ENCODE peak calls at places on chromosomes 13 and 19, in seven cellular contexts. A is choroid plexus epithelial cell, Z is Calu3, P is thoracic aorta, Y is RWPE2, I is fibroblast of pulmonary artery, H is heart right ventricle. T is an unnamed sample.

GRCh38 chr19:51242881-51243280 is 8.0 kb upstream of the SIGLECL1 start:
- DNase-seq in A (no peak), Z (no peak), P (no peak), Y (no peak), I (no peak), H (no peak), T (no peak)

GRCh38 chr13:41813426-41813825 is 147.5 kb downstream of the VWA8 start:
- DNase-seq in A (peak), Z (no peak), P (no peak), Y (no peak), I (peak), H (no peak), T (no peak)

GRCh38 chr13:26254583-26255102 is 714 bp downstream of the CDK8 start:
- DNase-seq in A (peak), Z (peak), P (peak), Y (peak), I (peak), H (peak), T (peak)

GRCh38 chr13:20703785-20704458 is 423 bp downstream of the IL17D start:
- DNase-seq in A (peak), Z (peak), P (no peak), Y (no peak), I (peak), H (peak), T (no peak)

GRCh38 chr13:111245781-111246384 is 74.6 kb upstream of the TEX29 start:
- DNase-seq in A (peak), Z (no peak), P (no peak), Y (no peak), I (peak), H (no peak), T (no peak)

GRCh38 chr19:47618771-47619170 is 9.8 kb downstream of the BICRA start:
- DNase-seq in A (peak), Z (no peak), P (no peak), Y (no peak), I (no peak), H (peak), T (no peak)

GRCh38 chr19:45211751-45212381 is 33.3 kb downstream of the BLOC1S3 start:
- DNase-seq in A (peak), Z (peak), P (no peak), Y (no peak), I (peak), H (peak), T (no peak)

GRCh38 chr19:42153606-42154405 is 21.6 kb upstream of the POU2F2 start:
- DNase-seq in A (no peak), Z (no peak), P (no peak), Y (no peak), I (no peak), H (no peak), T (no peak)

GRCh38 chr19:11047856-11048255 is 41.4 kb upstream of the LDLR start:
- DNase-seq in A (no peak), Z (no peak), P (no peak), Y (no peak), I (no peak), H (no peak), T (no peak)

GRCh38 chr13:29956771-29957170 is 106.4 kb upstream of the UBL3 start:
- DNase-seq in A (no peak), Z (no peak), P (no peak), Y (no peak), I (no peak), H (no peak), T (no peak)

GRCh38 chr13:57629821-57630235 is 1.7 kb upstream of the PCDH17 start:
- DNase-seq in A (peak), Z (no peak), P (no peak), Y (peak), I (peak), H (peak), T (peak)

GRCh38 chr19:28694812-28695211 is 518.1 kb downstream of the UQCRFS1 start:
- DNase-seq in A (peak), Z (no peak), P (no peak), Y (no peak), I (no peak), H (no peak), T (no peak)

GRCh38 chr19:31128291-31128690 is 220.9 kb downstream of the TSHZ3 start:
- DNase-seq in A (no peak), Z (no peak), P (no peak), Y (no peak), I (no peak), H (no peak), T (no peak)

GRCh38 chr19:38392707-38393308 is 4.3 kb downstream of the SPRED3 start:
- DNase-seq in A (peak), Z (no peak), P (no peak), Y (no peak), I (peak), H (no peak), T (no peak)

GRCh38 chr19:33871605-33872004 is 74.9 kb downstream of the KCTD15 start:
- DNase-seq in A (no peak), Z (no peak), P (no peak), Y (no peak), I (no peak), H (no peak), T (no peak)

GRCh38 chr13:66887088-66887487 is 343.0 kb downstream of the PCDH9 start:
- DNase-seq in A (peak), Z (no peak), P (no peak), Y (no peak), I (peak), H (no peak), T (no peak)

GRCh38 chr13:52968074-52968700 is 60.4 kb upstream of the OLFM4 start:
- DNase-seq in A (peak), Z (peak), P (no peak), Y (peak), I (peak), H (peak), T (peak)

GRCh38 chr19:22606212-22606553 is 27.9 kb upstream of the ZNF492 start:
- DNase-seq in A (no peak), Z (no peak), P (no peak), Y (no peak), I (no peak), H (no peak), T (no peak)

GRCh38 chr13:25948910-25949309 is 102.9 kb downstream of the SHISA2 start:
- DNase-seq in A (no peak), Z (no peak), P (no peak), Y (no peak), I (no peak), H (no peak), T (no peak)

GRCh38 chr13:39968646-39969475 is 313.4 kb downstream of the COG6 start:
- DNase-seq in A (no peak), Z (no peak), P (no peak), Y (no peak), I (no peak), H (no peak), T (no peak)

GRCh38 chr13:70714993-70715392 is 606.7 kb upstream of the KLHL1 start:
- DNase-seq in A (no peak), Z (no peak), P (no peak), Y (no peak), I (no peak), H (no peak), T (no peak)
- TF ChIP-seq CTCF in A (no peak), Z (no peak), P (no peak), Y (no peak), I (no peak), H (no peak), T (no peak)

DNA sequence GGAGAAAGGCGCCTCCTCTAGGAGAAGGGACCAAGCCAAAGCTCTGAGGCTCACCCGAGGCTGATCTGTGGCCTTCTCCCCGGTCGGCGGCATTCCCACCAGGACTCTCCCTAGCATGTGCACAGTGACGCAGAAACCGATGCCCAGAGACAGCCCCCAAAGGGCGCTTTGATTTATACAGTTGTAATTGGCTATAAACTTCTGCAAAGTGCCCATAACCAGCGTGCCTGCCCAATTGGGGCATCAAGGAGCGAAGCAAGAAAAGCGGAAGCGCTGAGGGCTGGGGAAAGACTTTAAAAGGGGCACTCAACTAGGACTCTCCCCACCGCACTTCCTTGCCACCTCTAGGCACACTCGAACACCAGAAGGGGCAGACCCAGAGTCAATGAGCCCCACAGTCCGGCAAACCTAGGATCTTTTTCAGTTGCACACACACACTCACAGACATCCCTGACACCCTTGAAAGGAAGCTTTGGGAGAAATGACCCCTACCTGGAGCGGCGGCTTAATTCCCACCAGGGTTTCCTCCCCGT is 1.8 kb downstream of the CDX2 start:
- DNase-seq in A (no peak), Z (no peak), P (no peak), Y (no peak), I (no peak), H (no peak), T (no peak)
- TF ChIP-seq CTCF in A (no peak), Z (no peak), P (no peak), Y (no peak), I (no peak), H (no peak), T (no peak)

GRCh38 chr19:35552534-35553384 is 7.3 kb downstream of the TMEM147 start:
- DNase-seq in A (no peak), Z (no peak), P (no peak), Y (no peak), I (no peak), H (no peak), T (no peak)

GRCh38 chr19:35549174-35549788 is 3.9 kb downstream of the TMEM147 start:
- DNase-seq in A (peak), Z (peak), P (no peak), Y (no peak), I (peak), H (no peak), T (no peak)

GRCh38 chr19:35546532-35546931 is 1.1 kb downstream of the TMEM147 start:
- DNase-seq in A (no peak), Z (no peak), P (no peak), Y (no peak), I (no peak), H (no peak), T (no peak)

GRCh38 chr19:35551091-35551810 is 5.8 kb downstream of the TMEM147 start:
- DNase-seq in A (no peak), Z (no peak), P (no peak), Y (no peak), I (no peak), H (no peak), T (no peak)

DNA sequence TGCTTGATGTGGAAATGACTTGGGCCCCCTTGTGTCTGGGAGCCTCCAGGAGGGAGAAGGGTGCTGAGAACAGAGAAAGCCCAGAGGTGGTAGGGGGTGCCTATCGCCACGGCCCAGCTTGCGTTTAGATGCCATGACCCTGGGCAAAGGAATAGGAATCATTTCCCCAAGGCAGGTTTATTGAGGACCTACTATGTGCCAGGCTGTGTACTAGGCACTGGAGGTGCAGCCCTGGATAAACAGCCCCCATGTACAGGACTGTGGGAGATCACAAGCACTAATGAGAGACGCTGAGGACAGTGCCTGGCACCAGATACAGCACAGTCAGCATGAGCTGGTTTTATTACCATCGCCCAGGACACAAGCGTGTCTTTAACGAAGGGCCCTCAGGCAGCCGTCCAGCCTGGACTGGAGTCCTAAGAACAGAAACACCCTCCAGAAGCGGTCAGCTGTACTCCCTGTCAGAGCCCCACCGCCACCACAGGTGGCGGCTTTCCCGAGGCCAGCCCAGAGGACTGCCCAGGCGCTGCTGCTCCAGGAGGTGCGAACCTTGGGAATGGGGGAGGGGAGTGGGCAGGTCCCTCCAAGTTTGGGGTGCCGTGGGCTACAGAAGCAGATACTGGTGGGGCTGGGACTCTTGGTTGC is 4.6 kb downstream of the TMEM147 start:
- DNase-seq in A (no peak), Z (no peak), P (no peak), Y (no peak), I (no peak), H (no peak), T (no peak)
- TF ChIP-seq CTCF in A (no peak), Z (no peak), P (no peak), Y (no peak), I (no peak), H (no peak), T (no peak)

GRCh38 chr19:14407889-14408640 is 11.1 kb downstream of the DDX39A start:
- DNase-seq in A (no peak), Z (no peak), P (no peak), Y (no peak), I (no peak), H (no peak), T (no peak)

GRCh38 chr19:14406645-14407331 is 12.4 kb downstream of the DDX39A start:
- DNase-seq in A (no peak), Z (no peak), P (no peak), Y (no peak), I (no peak), H (no peak), T (no peak)

GRCh38 chr19:14404322-14404721 is 14.8 kb downstream of the DDX39A start:
- DNase-seq in A (no peak), Z (no peak), P (no peak), Y (no peak), I (no peak), H (no peak), T (no peak)

GRCh38 chr19:14405758-14406644 is 13.1 kb downstream of the DDX39A start:
- DNase-seq in A (peak), Z (peak), P (no peak), Y (peak), I (peak), H (peak), T (peak)

DNA sequence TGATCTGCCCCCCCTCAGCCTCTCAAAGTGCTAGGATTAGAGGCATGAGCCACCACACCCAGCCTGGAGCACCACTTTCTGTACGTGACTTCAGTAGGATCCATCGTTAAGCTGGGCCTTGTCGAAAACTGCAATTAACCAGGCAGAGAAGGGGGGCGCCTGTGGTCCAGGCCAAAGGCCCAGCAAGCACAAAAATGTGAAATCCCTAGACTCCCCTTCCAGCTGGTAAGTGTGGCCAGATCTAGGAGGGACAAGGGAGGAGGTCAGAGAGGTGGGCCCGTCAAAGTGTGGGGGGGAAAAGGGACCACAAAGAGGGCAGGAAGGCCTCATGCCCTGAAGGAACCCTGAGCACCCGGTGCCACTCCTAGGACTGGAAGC is 13.8 kb downstream of the DDX39A start:
- DNase-seq in A (no peak), Z (no peak), P (no peak), Y (no peak), I (no peak), H (no peak), T (no peak)
- TF ChIP-seq CTCF in A (no peak), Z (no peak), P (no peak), Y (no peak), I (no peak), H (no peak), T (no peak)

DNA sequence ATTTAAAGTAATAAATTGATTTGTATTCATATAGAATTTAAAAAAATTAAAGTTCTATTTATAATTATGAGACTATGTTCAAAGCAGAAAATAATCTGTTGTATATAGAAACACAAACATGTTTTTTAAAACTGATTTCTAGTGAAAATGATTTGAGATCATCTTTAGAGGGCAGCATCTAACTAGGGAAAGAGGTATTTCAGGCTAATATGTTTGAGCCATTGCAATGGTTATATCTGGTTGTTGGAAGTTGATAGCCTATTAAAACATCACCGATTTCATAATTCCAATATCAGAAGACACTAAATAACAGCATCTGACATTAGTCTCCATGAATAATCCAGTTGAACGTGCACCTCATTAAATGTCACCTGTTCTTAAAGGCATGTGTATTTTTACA is 79.8 kb upstream of the SLITRK6 start:
- DNase-seq in A (peak), Z (no peak), P (no peak), Y (no peak), I (no peak), H (no peak), T (no peak)
- TF ChIP-seq CTCF in A (no peak), Z (no peak), P (no peak), Y (no peak), I (no peak), H (no peak), T (no peak)

DNA sequence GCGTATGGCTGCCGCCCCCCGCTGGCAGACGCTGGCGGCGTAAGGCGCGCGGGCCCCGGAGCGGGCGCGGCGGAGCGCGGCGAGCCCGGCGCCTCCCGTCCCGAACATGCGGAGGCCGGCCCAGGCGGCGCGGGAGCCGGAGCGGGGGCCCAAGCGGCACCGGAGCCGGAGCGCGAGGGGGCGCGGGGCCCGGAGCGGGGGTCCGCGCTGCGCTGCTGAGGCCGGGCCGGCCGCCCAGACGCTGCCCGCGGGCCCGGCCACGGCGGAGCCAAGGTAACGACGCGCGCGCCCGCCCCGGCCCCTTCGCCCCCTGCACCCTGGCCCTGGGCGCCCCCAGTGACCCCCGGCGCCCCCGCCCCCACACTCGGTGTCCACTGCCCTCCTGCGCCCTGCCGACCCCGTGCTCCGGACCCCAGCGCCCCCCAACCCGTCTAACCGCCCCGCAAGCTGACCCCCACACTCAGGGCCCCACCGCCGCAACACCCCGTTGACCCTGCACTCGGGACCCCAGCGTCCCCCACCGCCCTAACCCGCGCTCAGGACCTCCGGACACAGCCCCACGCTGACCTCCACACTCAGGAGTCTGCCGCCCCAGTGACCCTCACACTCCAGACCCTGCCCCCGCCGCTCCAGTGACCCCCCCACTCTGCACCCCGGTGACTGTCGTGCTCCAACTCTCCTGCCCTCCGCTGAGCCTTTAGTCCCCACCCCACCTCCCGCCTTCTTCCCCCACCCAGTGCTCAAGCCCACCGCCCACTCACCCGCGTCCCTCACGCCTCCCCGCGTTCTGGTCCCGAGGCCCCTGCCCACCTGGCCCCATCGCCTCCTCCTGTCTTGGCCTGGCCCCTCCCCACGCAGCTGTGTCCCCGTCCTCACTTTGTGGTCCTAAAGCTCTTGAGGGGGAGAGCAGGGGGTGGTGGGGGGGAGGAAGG is at the start of gene CSNK1G2:
- DNase-seq in A (no peak), Z (no peak), P (no peak), Y (no peak), I (no peak), H (no peak), T (no peak)
- TF ChIP-seq CTCF in A (no peak), Z (no peak), P (no peak), Y (peak), I (no peak), H (no peak), T (no peak)

T was measured in omental fat pad.